ENCODE peak calls at places on chromosomes 5 and 9, in five cellular contexts. Y, N, I, F and L are unnamed samples.

GRCh38 chr9:128702949-128703615 is 779 bp downstream of the PKN3 start:
- DNase-seq in N (peak), F (no peak), Y (no peak), I (peak), L (no peak)

GRCh38 chr5:180591249-180591887 is at the start of gene SCGB3A1:
- DNase-seq in Y (no peak), F (no peak), N (no peak), I (peak), L (no peak)

GRCh38 chr5:180160215-180160614 is 48.8 kb downstream of the RASGEF1C start:
- DNase-seq in I (no peak), N (no peak), F (peak), Y (no peak), L (no peak)

GRCh38 chr5:32353420-32353819 is 40.7 kb upstream of the MTMR12 start:
- DNase-seq in I (no peak), Y (no peak), N (no peak), F (no peak), L (no peak)

GRCh38 chr5:96875805-96876291 is 452 bp upstream of the ERAP2 start:
- DNase-seq in Y (no peak), I (no peak), F (peak), N (no peak), L (no peak)

GRCh38 chr5:154078305-154078704 is 39.5 kb downstream of the MFAP3 start:
- DNase-seq in F (no peak), N (no peak), I (no peak), Y (peak), L (no peak)

GRCh38 chr5:159704160-159704559 is 212.1 kb upstream of the ADRA1B start:
- DNase-seq in I (no peak), Y (no peak), F (no peak), N (no peak), L (no peak)

GRCh38 chr5:147446528-147446927 is 63.3 kb downstream of the DPYSL3 start:
- DNase-seq in I (no peak), F (no peak), Y (no peak), N (peak), L (peak)

GRCh38 chr5:5688925-5689310 is 266.4 kb downstream of the ICE1 start:
- DNase-seq in Y (no peak), F (no peak), N (no peak), I (no peak), L (no peak)

GRCh38 chr5:16456103-16456832 is 9.3 kb downstream of the ZNF622 start:
- DNase-seq in N (no peak), F (no peak), Y (peak), I (peak), L (no peak)

GRCh38 chr9:96450613-96451544 is 910 bp downstream of the HABP4 start:
- DNase-seq in F (peak), N (peak), I (peak), Y (no peak), L (peak)

GRCh38 chr9:112327718-112328450 is 5.5 kb downstream of the PTBP3 start:
- DNase-seq in N (no peak), F (no peak), Y (no peak), I (no peak), L (no peak)

GRCh38 chr9:3857673-3858072 is 331.9 kb upstream of the RFX3 start:
- DNase-seq in N (no peak), Y (no peak), F (no peak), I (no peak), L (no peak)

GRCh38 chr9:82105729-82106128 is 117.2 kb downstream of the SPATA31D1 start:
- DNase-seq in Y (no peak), I (no peak), N (no peak), F (peak), L (no peak)

GRCh38 chr9:100011062-100011681 is 87.6 kb downstream of the ERP44 start:
- DNase-seq in N (no peak), F (peak), Y (no peak), I (no peak), L (no peak)

GRCh38 chr5:172674155-172674554 is 33.1 kb downstream of the NEURL1B start:
- DNase-seq in F (no peak), Y (no peak), I (no peak), N (no peak), L (no peak)